ENCODE peak calls at places on chromosome 6, in seven cellular contexts. Q is choroid plexus epithelial cell, F is hepatocyte, L is astrocyte of the spinal cord, M is HCT116, V is HFF-Myc, K is BJ. A is an unnamed sample.

GRCh38 chr6:44203955-44204354 is 12.8 kb upstream of the MYMX start:
- DNase-seq in V (no peak), F (no peak), K (no peak), Q (no peak), M (no peak), L (no peak), A (no peak)

GRCh38 chr6:158645064-158646022 is 800 bp upstream of the DYNLT1 start:
- DNase-seq in L (no peak), Q (no peak), V (no peak), F (no peak), M (no peak), K (no peak), A (no peak)

GRCh38 chr6:124974770-124975377 is 12.6 kb downstream of the RNF217 start:
- DNase-seq in L (no peak), M (no peak), F (no peak), V (no peak), Q (no peak), K (no peak), A (no peak)

GRCh38 chr6:38459291-38459690 is 180.4 kb downstream of the BTBD9 start:
- DNase-seq in V (no peak), F (no peak), L (peak), K (no peak), Q (peak), M (no peak), A (peak)

GRCh38 chr6:100633096-100633766 is 168.5 kb upstream of the SIM1 start:
- DNase-seq in Q (peak), L (peak), K (peak), V (peak), M (peak), F (peak), A (peak)

GRCh38 chr6:87220997-87221396 is 65.6 kb downstream of the ZNF292 start:
- DNase-seq in V (no peak), L (no peak), K (no peak), Q (no peak), F (no peak), M (no peak), A (no peak)

GRCh38 chr6:28941681-28942448 is 18.1 kb upstream of the TRIM27 start:
- DNase-seq in V (peak), M (no peak), Q (no peak), L (no peak), F (peak), K (no peak), A (no peak)

GRCh38 chr6:149223934-149224333 is 93.6 kb upstream of the TAB2 start:
- DNase-seq in F (no peak), L (no peak), Q (no peak), M (no peak), V (no peak), K (no peak), A (no peak)

GRCh38 chr6:122886475-122886874 is 97.4 kb downstream of the SMPDL3A start:
- DNase-seq in V (no peak), Q (no peak), M (no peak), L (no peak), F (no peak), K (no peak), A (no peak)

GRCh38 chr6:73858376-73858775 is 162.4 kb downstream of the CD109 start:
- DNase-seq in K (no peak), Q (no peak), M (no peak), V (peak), L (no peak), F (no peak), A (no peak)

GRCh38 chr6:87900160-87900698 is 147.4 kb upstream of the SPACA1 start:
- DNase-seq in Q (no peak), F (no peak), L (no peak), K (no peak), V (no peak), M (no peak), A (no peak)

GRCh38 chr6:87481936-87482335 is 9.2 kb downstream of the SLC35A1 start:
- DNase-seq in V (no peak), K (no peak), Q (no peak), F (no peak), M (no peak), L (no peak), A (no peak)

GRCh38 chr6:14924126-14925024 is 321.5 kb upstream of the JARID2 start:
- DNase-seq in M (no peak), L (no peak), K (no peak), F (peak), Q (peak), V (no peak), A (no peak)

GRCh38 chr6:74651948-74652347 is 553.9 kb downstream of the COL12A1 start:
- DNase-seq in Q (peak), K (no peak), F (no peak), V (no peak), M (no peak), L (no peak), A (no peak)

GRCh38 chr6:35214869-35215664 is 1.3 kb downstream of the SCUBE3 start:
- DNase-seq in F (peak), M (no peak), Q (no peak), V (no peak), K (no peak), L (no peak), A (no peak)

DNA sequence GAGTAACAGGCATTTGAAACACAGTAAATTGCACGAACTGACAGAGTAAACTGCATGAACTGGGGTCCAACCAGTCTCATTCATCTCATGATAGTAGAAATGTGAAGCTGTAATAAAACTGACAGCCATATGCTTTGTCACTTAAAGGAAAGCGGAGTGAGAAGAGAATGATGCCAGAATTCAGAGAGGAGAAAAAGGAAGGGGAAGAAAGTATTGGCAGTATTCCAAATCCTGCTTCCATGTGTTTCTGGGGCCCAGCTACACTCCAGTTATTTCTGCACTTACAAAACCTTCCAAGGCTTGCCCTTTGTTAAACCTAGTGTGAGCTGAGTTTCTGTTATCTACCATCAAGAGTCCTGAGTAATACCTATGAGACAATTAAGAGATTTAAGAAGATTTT is 17.2 kb downstream of the SNX14 start:
- DNase-seq in V (no peak), K (no peak), M (no peak), F (no peak), L (no peak), Q (no peak), A (no peak)
- TF ChIP-seq CTCF in V (no peak), K (no peak), M (no peak), F (no peak), L (no peak), Q (no peak), A (no peak)

DNA sequence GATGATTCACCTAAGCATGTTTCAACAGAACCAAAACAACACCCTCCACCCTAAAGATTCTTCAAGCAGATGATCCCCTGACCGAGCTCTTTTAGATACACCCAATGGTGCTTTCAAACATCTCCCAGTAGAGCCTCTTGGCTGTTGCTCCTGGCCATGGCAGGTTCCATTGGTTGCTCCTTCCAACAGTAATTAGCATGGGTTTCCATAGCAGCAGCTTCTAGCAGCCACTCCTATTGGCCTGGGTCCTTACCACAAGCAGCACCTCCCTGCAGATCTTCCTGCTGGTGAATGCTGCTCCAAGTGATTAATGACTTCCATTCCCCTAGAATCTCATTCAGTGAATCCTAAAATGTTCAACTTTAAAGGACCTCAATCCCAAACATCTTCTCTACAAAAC is 14.0 kb downstream of the CCN2 start:
- DNase-seq in L (no peak), M (no peak), V (no peak), K (no peak), Q (no peak), F (no peak), A (peak)
- H3K4me3 ChIP-seq in L (no peak), M (no peak), V (no peak), K (no peak), Q (no peak), F (no peak), A (no peak)

DNA sequence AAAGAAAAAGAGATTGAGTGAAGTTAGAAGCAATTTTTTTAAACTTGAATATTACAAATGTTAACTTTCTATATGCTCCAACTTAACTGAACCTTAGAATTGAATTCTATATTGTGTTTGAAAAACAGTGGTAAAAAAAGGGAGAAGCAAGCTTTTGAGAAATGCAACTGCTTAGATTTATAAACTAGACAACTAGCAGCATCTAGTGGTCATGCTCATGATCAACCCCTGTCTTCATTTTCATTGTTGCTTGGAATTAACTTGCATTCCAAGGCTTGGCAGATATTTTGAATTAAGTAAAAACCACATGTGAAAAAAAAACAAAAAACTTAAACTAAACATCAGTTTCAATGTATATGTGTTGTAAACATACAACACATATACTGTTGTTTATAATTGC is 113.1 kb downstream of the C6orf58 start:
- DNase-seq in L (peak), M (peak), V (peak), Q (peak), F (peak), K (no peak), A (peak)
- TF ChIP-seq CTCF in L (peak), M (peak), V (peak), Q (peak), F (peak), K (peak), A (peak)

GRCh38 chr6:9581155-9581554 is 833.7 kb downstream of the TFAP2A start:
- DNase-seq in F (no peak), V (no peak), L (no peak), Q (no peak), M (no peak), K (no peak), A (no peak)

DNA sequence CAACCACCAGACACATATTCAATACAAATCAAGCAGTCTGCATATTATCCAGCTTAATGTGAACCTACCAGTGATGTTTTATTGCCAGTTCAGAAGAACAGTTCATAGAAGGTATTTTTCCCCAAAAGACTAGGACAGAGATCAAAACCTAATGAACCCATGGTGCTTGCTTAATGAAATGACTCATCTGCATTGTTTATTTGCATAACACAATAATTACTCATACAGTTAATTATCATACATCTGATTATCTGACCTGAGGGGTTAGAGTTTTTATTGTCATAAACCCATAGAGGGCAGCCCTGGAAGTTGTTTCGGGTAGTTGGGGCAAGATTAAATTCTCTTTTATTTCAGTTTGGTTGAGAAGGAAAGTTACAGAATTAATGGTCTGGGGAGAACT is 830.9 kb downstream of the TFAP2A start:
- DNase-seq in K (no peak), F (no peak), M (no peak), Q (no peak), L (no peak), V (no peak), A (no peak)
- H3K4me3 ChIP-seq in K (no peak), F (no peak), M (no peak), Q (no peak), L (no peak), V (no peak), A (no peak)

DNA sequence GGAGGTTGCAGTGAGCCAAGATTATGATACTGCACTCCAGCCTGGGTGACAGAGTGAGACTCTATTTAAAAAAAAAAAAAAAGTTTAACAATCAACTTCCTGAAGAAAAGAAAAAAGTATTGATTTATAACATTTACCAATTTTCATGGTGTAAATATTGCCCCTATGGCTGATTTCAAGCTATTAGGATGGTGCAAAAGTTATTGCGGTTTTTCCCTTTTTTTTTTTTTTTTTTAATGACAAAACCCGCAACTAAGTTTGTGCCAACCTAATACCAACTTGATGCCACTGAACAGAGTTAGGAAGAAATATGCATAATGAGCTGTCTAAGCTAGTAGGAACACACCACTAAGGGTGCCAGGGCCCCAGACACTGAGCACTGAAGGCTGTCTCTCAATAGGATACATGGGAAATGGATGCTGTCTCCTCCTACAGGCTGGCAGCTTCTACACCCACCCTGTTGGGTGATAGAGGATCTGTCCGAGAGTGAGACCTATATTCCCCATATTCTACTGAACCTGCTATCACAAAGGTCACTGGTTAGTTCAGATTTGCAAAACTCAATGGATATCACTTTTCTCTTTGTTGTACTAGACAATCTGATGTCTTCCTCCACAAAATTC is 6.5 kb upstream of the PERP start:
- DNase-seq in V (no peak), M (no peak), L (no peak), F (no peak), Q (no peak), K (no peak), A (no peak)
- TF ChIP-seq CTCF in V (no peak), M (no peak), L (no peak), F (no peak), Q (peak), K (no peak), A (no peak)

GRCh38 chr6:137729866-137730629 is 137.0 kb upstream of the TNFAIP3 start:
- DNase-seq in V (no peak), M (no peak), Q (peak), F (peak), K (no peak), L (no peak), A (no peak)
- H3K4me3 ChIP-seq in V (no peak), M (no peak), Q (no peak), F (no peak), K (no peak), L (no peak), A (no peak)

GRCh38 chr6:31920803-31921202 is 6.7 kb upstream of the C2 start:
- DNase-seq in L (no peak), K (no peak), F (no peak), V (no peak), M (no peak), Q (no peak), A (no peak)

GRCh38 chr6:31919624-31920303 is 7.8 kb upstream of the C2 start:
- DNase-seq in M (no peak), Q (no peak), K (no peak), F (no peak), V (no peak), L (no peak), A (no peak)

GRCh38 chr6:31918069-31918725 is 9.3 kb upstream of the C2 start:
- DNase-seq in F (no peak), L (no peak), M (no peak), K (no peak), Q (no peak), V (no peak), A (no peak)

GRCh38 chr6:31927242-31927867 is at the start of gene C2:
- DNase-seq in L (no peak), M (no peak), F (no peak), Q (no peak), K (no peak), V (no peak), A (no peak)

DNA sequence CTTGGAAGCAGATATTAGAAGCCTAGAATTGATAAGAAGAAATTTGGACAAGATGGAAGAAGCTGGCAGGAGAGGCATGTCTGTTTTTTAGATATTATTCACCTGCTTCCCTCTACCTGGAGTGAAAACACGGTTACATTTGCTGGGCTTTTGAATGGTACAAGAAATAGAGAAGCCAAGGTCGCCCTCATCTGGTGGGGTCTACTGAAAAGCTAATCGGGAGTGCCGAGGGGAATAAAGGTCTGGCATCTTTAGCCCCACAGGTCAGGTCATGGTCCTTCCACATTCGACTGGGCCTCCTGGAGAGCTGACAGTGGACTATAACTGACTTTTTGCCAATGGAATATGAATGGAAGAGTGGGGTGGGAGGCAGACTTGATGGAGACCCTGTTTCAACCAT is 4.6 kb upstream of the C2 start:
- DNase-seq in L (no peak), Q (no peak), M (peak), V (no peak), F (no peak), K (no peak), A (no peak)
- TF ChIP-seq CTCF in L (no peak), Q (peak), M (no peak), V (no peak), F (peak), K (no peak), A (no peak)

A was measured in astrocyte of the cerebellum.